ENCODE peak calls at places on chromosome 5, in eight cellular contexts. H is fibroblast of pulmonary artery, M is astrocyte of the cerebellum, D is GM12865, R is brain microvascular endothelial cell, I is AG04449, F is cardiac fibroblast, O is body of pancreas. C is an unnamed sample.

GRCh38 chr5:170300361-170301013 is 2.9 kb upstream of the LCP2 start:
- DNase-seq in H (no peak), M (no peak), D (no peak), R (no peak), I (no peak), F (no peak), O (peak; percentile 59), C (no peak)

GRCh38 chr5:74382864-74383618 is 257.5 kb downstream of the ENC1 start:
- DNase-seq in H (peak; percentile 83), M (no peak), D (no peak), R (peak; percentile 72), I (peak; percentile 40), F (peak; percentile 81), O (peak; percentile 39), C (no peak)

GRCh38 chr5:20000416-20000815 is 12.4 kb upstream of the CDH18 start:
- DNase-seq in H (no peak), M (peak; percentile 66), D (no peak), R (no peak), I (no peak), F (no peak), O (no peak), C (no peak)

GRCh38 chr5:33828611-33829286 is 63.0 kb downstream of the ADAMTS12 start:
- DNase-seq in H (no peak), M (no peak), D (no peak), R (no peak), I (no peak), F (peak; percentile 23), O (no peak), C (no peak)

GRCh38 chr5:151718168-151718567 is 31.5 kb upstream of the SPARC start:
- DNase-seq in H (no peak), M (no peak), D (no peak), R (peak; percentile 40), I (no peak), F (peak; percentile 48), O (no peak), C (no peak)

GRCh38 chr5:67537439-67538342 is 341.1 kb upstream of the CD180 start:
- DNase-seq in H (peak; percentile 38), M (peak; percentile 16), D (no peak), R (no peak), I (no peak), F (peak; percentile 27), O (no peak), C (no peak)

GRCh38 chr5:137743031-137743640 is 7.2 kb upstream of the KLHL3 start:
- DNase-seq in H (peak; percentile 88), M (peak; percentile 70), D (peak; percentile 82), R (peak; percentile 47), I (no peak), F (peak; percentile 87), O (peak; percentile 72), C (no peak)

GRCh38 chr5:1214163-1214935 is 10.8 kb upstream of the SLC6A18 start:
- DNase-seq in H (no peak), M (no peak), D (no peak), R (no peak), I (no peak), F (no peak), O (no peak), C (no peak)

GRCh38 chr5:180026725-180027448 is 44.7 kb downstream of the RNF130 start:
- DNase-seq in H (no peak), M (no peak), D (no peak), R (no peak), I (no peak), F (no peak), O (no peak), C (no peak)

GRCh38 chr5:179142434-179143198 is 82.4 kb downstream of the ZNF354C start:
- DNase-seq in H (peak; percentile 82), M (no peak), D (no peak), R (peak; percentile 68), I (peak; percentile 40), F (peak; percentile 89), O (no peak), C (peak; percentile 23)

GRCh38 chr5:39192449-39193160 is 26.8 kb downstream of the FYB1 start:
- DNase-seq in H (no peak), M (no peak), D (no peak), R (no peak), I (no peak), F (no peak), O (no peak), C (no peak)

GRCh38 chr5:154460172-154460571 is 14.4 kb downstream of the SAP30L start:
- DNase-seq in H (no peak), M (no peak), D (no peak), R (no peak), I (no peak), F (no peak), O (no peak), C (no peak)

GRCh38 chr5:175590471-175590881 is 67.4 kb upstream of the HRH2 start:
- DNase-seq in H (peak; percentile 82), M (peak; percentile 22), D (no peak), R (peak; percentile 90), I (peak; percentile 10), F (peak; percentile 40), O (peak; percentile 20), C (no peak)

GRCh38 chr5:74866653-74867162 is 521 bp upstream of the FAM169A start:
- DNase-seq in H (no peak), M (no peak), D (no peak), R (no peak), I (no peak), F (no peak), O (no peak), C (no peak)

GRCh38 chr5:107887181-107887580 is 216.4 kb upstream of the EFNA5 start:
- DNase-seq in H (no peak), M (no peak), D (no peak), R (no peak), I (no peak), F (no peak), O (no peak), C (no peak)

GRCh38 chr5:107885601-107886000 is 214.9 kb upstream of the EFNA5 start:
- DNase-seq in H (no peak), M (no peak), D (no peak), R (no peak), I (no peak), F (no peak), O (no peak), C (no peak)

GRCh38 chr5:107889387-107889786 is 218.7 kb upstream of the EFNA5 start:
- DNase-seq in H (no peak), M (no peak), D (no peak), R (no peak), I (no peak), F (peak; percentile 10), O (no peak), C (no peak)

GRCh38 chr5:107888541-107888940 is 217.8 kb upstream of the EFNA5 start:
- DNase-seq in H (no peak), M (no peak), D (no peak), R (no peak), I (no peak), F (no peak), O (no peak), C (no peak)

GRCh38 chr5:107887587-107887986 is 216.8 kb upstream of the EFNA5 start:
- DNase-seq in H (no peak), M (no peak), D (no peak), R (no peak), I (no peak), F (no peak), O (no peak), C (no peak)
- H3K4me3 ChIP-seq in H (no peak overlapping the region), M (no peak overlapping the region), D (no peak overlapping the region), R (no peak overlapping the region), I (no peak overlapping the region), F (no peak overlapping the region), O (no peak overlapping the region), C (no peak overlapping the region)

DNA sequence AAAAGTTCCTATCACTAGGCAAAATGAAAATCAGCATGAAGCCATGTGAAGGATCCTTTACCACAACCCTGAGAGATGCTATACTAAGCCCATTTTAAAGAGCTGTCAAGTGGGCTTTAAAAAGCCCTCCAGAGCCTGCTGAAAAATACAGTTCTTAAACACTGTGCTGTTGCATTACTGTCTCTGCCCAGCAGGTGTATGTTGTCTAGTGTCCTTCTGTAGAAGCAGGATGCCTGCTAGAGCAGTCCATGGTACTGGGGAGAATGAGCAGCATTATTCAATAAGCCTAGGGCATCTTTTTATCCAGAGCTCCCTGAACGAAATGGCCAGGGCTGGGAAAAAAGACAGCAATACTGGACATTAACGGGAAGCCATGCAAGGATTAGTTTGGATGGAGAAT is 126.2 kb upstream of the PLCXD3 start:
- DNase-seq in H (peak; percentile 43), M (no peak), D (peak; percentile 43), R (peak; percentile 47), I (no peak), F (peak; percentile 50), O (peak; percentile 2), C (no peak)
- TF ChIP-seq CTCF in H (peak; percentile 52), M (peak; percentile 48), D (peak; percentile 45), R (peak; percentile 56), I (peak; percentile 10), F (peak; percentile 64), O (no peak), C (peak; percentile 52)

GRCh38 chr5:5626412-5626811 is 203.9 kb downstream of the ICE1 start:
- DNase-seq in H (no peak), M (no peak), D (no peak), R (no peak), I (no peak), F (no peak), O (no peak), C (no peak)
- H3K4me3 ChIP-seq in H (no peak overlapping the region), M (no peak overlapping the region), D (no peak overlapping the region), R (no peak overlapping the region), I (no peak overlapping the region), F (no peak overlapping the region), O (no peak overlapping the region), C (no peak overlapping the region)

DNA sequence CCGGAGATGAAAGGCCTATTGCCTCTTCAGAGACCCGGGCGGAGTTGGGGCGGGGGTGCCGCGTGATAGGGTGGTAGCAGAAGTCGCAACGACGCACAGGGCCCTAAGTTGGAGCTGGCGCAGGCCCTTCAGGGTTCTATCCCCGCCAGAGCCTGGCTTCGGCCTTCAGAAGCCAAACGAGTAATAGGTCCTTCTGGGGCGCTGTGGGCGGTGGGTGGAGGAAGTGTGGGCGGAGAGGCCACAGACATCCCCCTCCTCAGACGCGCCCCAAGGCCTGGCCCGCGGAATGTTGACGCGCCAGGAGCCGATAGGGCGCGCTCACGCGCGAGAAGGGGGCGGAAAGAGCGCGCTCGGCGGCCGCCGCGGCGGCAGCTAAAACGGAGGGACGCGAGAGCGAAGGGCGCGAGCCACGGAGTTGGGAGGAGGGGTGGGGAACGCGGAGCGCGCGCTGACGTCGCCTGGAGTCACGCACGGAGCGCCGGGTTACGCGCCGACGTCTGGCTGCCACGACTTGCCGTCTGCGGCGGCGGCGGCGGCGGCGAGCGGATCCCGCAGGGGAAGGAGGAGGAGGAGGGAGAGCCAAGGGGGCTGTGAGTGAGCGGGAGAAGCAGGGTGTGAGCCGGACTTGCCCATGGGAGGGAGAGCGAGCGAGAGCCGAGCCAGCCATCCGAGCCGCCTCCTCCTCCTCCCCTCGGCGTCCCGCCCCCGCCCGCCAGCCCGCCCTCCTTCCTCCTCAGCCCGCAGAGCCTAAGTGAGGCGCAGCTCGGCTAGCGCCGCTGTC is 6.4 kb upstream of the PURA start:
- DNase-seq in H (peak; percentile 93), M (peak; percentile 73), D (peak; percentile 98), R (peak; percentile 88), I (peak; percentile 51), F (peak; percentile 94), O (peak; percentile 96), C (no peak)
- TF ChIP-seq CTCF in H (no peak), M (peak; percentile 18), D (peak; percentile 23), R (peak; percentile 24), I (peak; percentile 44), F (no peak), O (peak; percentile 46), C (peak; percentile 19)

GRCh38 chr5:41508186-41508585 is 2.2 kb downstream of the PLCXD3 start:
- DNase-seq in H (no peak), M (no peak), D (no peak), R (no peak), I (no peak), F (peak; percentile 14), O (no peak), C (no peak)
- H3K4me3 ChIP-seq in H (peak overlapping the region; percentile 83), M (no peak overlapping the region), D (no peak overlapping the region), R (no peak overlapping the region), I (no peak overlapping the region), F (peak overlapping the region; percentile 98), O (no peak overlapping the region), C (no peak overlapping the region)

C was measured in epithelial cell of proximal tubule.